ENCODE peak calls at places on chromosome 2, in seven cellular contexts. P, O, U, K, H, S and V are unnamed samples.
A peak's percentile ranks its signal among the peaks of the same experiment; 100 is the strongest.

GRCh38 chr2:237296756-237297155 is 117.2 kb downstream of the COL6A3 start:
- DNase-seq in K (no peak), H (no peak), P (peak; percentile 71), O (no peak), U (no peak), S (no peak), V (no peak)

GRCh38 chr2:26861610-26862224 is 13.8 kb downstream of the DPYSL5 start:
- DNase-seq in O (no peak), S (no peak), U (no peak), K (no peak), P (peak; percentile 73), H (no peak), V (no peak)

GRCh38 chr2:43139996-43140621 is 86.3 kb downstream of the ZFP36L2 start:
- DNase-seq in H (no peak), P (no peak), U (no peak), O (no peak), K (peak; percentile 80), S (peak; percentile 75), V (no peak)

GRCh38 chr2:111698743-111699554 is 185.0 kb downstream of the ANAPC1 start:
- DNase-seq in K (peak; percentile 85), U (peak; percentile 95), P (peak; percentile 72), H (peak; percentile 89), O (peak; percentile 87), S (peak; percentile 47), V (no peak)

GRCh38 chr2:161048317-161048716 is 111.9 kb upstream of the TANK start:
- DNase-seq in P (no peak), O (no peak), S (no peak), U (no peak), H (no peak), K (no peak), V (no peak)

GRCh38 chr2:168811670-168812069 is 9.2 kb downstream of the NOSTRIN start:
- DNase-seq in K (no peak), P (no peak), O (no peak), H (no peak), S (no peak), U (no peak), V (no peak)

GRCh38 chr2:167715932-167716331 is 531.5 kb downstream of the STK39 start:
- DNase-seq in O (no peak), S (no peak), U (no peak), H (no peak), P (no peak), K (no peak), V (no peak)

GRCh38 chr2:229050063-229050635 is 220.9 kb downstream of the PID1 start:
- DNase-seq in S (peak; percentile 30), O (no peak), K (no peak), H (no peak), P (no peak), U (no peak), V (no peak)

GRCh38 chr2:238947920-238948710 is 100.2 kb downstream of the TWIST2 start:
- DNase-seq in H (no peak), K (peak; percentile 60), U (peak; percentile 92), O (peak; percentile 83), P (peak; percentile 81), S (no peak), V (peak; percentile 66)

GRCh38 chr2:76464310-76464709 is 753.6 kb upstream of the GCFC2 start:
- DNase-seq in U (no peak), P (no peak), S (no peak), O (no peak), K (no peak), H (no peak), V (no peak)

GRCh38 chr2:54122939-54123338 is 7.5 kb downstream of the ACYP2 start:
- DNase-seq in U (peak; percentile 41), P (no peak), S (no peak), H (no peak), K (no peak), O (no peak), V (no peak)

GRCh38 chr2:230922951-230923717 is 1.9 kb downstream of the GPR55 start:
- DNase-seq in U (no peak), P (peak; percentile 52), O (peak; percentile 59), H (peak; percentile 5), S (no peak), K (peak; percentile 58), V (no peak)
- TF ChIP-seq POLR2AphosphoS5 in U (no peak), P (no peak), O (no peak), H (no peak), S (no peak), K (no peak), V (no peak)

GRCh38 chr2:196592331-196592911 is 47.1 kb upstream of the CCDC150 start:
- DNase-seq in U (no peak), S (no peak), O (no peak), P (no peak), H (no peak), K (no peak), V (no peak)
- TF ChIP-seq POLR2AphosphoS5 in U (peak; percentile 27), S (no peak), O (no peak), P (no peak), H (no peak), K (no peak), V (no peak)

GRCh38 chr2:120312861-120313694 is 32.9 kb upstream of the INHBB start:
- DNase-seq in U (peak; percentile 60), S (peak; percentile 80), P (peak; percentile 87), H (peak; percentile 84), K (peak; percentile 94), O (no peak), V (peak; percentile 95)
- TF ChIP-seq POLR2AphosphoS5 in U (no peak), S (no peak), P (no peak), H (no peak), K (peak; percentile 65), O (no peak), V (peak; percentile 61)

GRCh38 chr2:241561811-241562210 is 3.3 kb downstream of the BOK start:
- DNase-seq in S (peak; percentile 76), O (no peak), K (peak; percentile 75), U (no peak), P (peak; percentile 91), H (peak; percentile 50), V (no peak)

GRCh38 chr2:241558532-241559488 is at the start of gene BOK:
- DNase-seq in S (peak; percentile 65), U (peak; percentile 72), P (peak; percentile 93), K (no peak), O (no peak), H (peak; percentile 75), V (no peak)

GRCh38 chr2:241560181-241560882 is 1.8 kb downstream of the BOK start:
- DNase-seq in U (no peak), P (no peak), S (peak; percentile 58), H (no peak), O (no peak), K (no peak), V (no peak)

GRCh38 chr2:241560883-241561474 is 2.4 kb downstream of the BOK start:
- DNase-seq in S (peak; percentile 96), H (no peak), O (no peak), U (no peak), P (no peak), K (no peak), V (no peak)

GRCh38 chr2:241559489-241560180 is 1.1 kb downstream of the BOK start:
- DNase-seq in S (peak; percentile 56), H (peak; percentile 41), O (no peak), P (no peak), K (no peak), U (no peak), V (no peak)
- TF ChIP-seq POLR2AphosphoS5 in S (no peak), H (no peak), O (no peak), P (no peak), K (no peak), U (peak; percentile 60), V (no peak)

GRCh38 chr2:84965192-84965516 is 5.8 kb upstream of the KCMF1 start:
- DNase-seq in U (no peak), K (no peak), S (no peak), O (no peak), H (no peak), P (peak; percentile 8), V (no peak)
- TF ChIP-seq POLR2AphosphoS5 in U (peak; percentile 38), K (no peak), S (no peak), O (no peak), H (no peak), P (no peak), V (no peak)